ENCODE peak calls at places on chromosomes 16 and 17, in four cellular contexts. L is A549, Q is GM12878, Z is K562. S is an unnamed sample.

GRCh38 chr16:64417711-64418227 is 704.1 kb downstream of the CDH11 start:
- DNase-seq in L (no peak), Q (no peak), Z (no peak), S (no peak)

GRCh38 chr16:5582529-5582928 is 484.9 kb upstream of the EEF2KMT start:
- DNase-seq in L (no peak), Q (no peak), Z (no peak), S (no peak)

GRCh38 chr17:80453126-80453979 is 23.1 kb downstream of the NPTX1 start:
- DNase-seq in L (no peak), Q (no peak), Z (no peak), S (no peak)

GRCh38 chr17:15498107-15498506 is 30.7 kb upstream of the CDRT4 start:
- DNase-seq in L (no peak), Q (no peak), Z (peak), S (peak)

GRCh38 chr17:55607736-55608341 is 96.6 kb upstream of the SMIM36 start:
- DNase-seq in L (peak), Q (no peak), Z (no peak), S (no peak)

GRCh38 chr16:31273676-31274075 is 13.9 kb downstream of the ITGAM start:
- DNase-seq in L (no peak), Q (no peak), Z (no peak), S (no peak)

GRCh38 chr17:64679710-64680216 is 17.7 kb upstream of the SMURF2 start:
- DNase-seq in L (peak), Q (no peak), Z (no peak), S (no peak)

GRCh38 chr16:25693621-25694020 is 1.9 kb downstream of the HS3ST4 start:
- DNase-seq in L (no peak), Q (no peak), Z (no peak), S (no peak)

GRCh38 chr17:28685366-28685765 is 23.4 kb downstream of the SUPT6H start:
- DNase-seq in L (no peak), Q (no peak), Z (no peak), S (no peak)

GRCh38 chr17:66495035-66495434 is 192.6 kb downstream of the PRKCA start:
- DNase-seq in L (no peak), Q (no peak), Z (no peak), S (no peak)

GRCh38 chr17:47949951-47950350 is 7.7 kb downstream of the PRR15L start:
- DNase-seq in L (no peak), Q (no peak), Z (no peak), S (peak)

GRCh38 chr17:7997186-7997585 is 5.2 kb upstream of the GUCY2D start:
- DNase-seq in L (peak), Q (no peak), Z (peak), S (peak)

GRCh38 chr17:77332981-77333685 is 192.4 kb downstream of the SEC14L1 start:
- DNase-seq in L (no peak), Q (no peak), Z (peak), S (no peak)

GRCh38 chr16:28937222-28937876 is 5.6 kb downstream of the CD19 start:
- DNase-seq in L (no peak), Q (no peak), Z (no peak), S (no peak)

GRCh38 chr16:79632289-79632688 is 31.8 kb upstream of the MAF start:
- DNase-seq in L (no peak), Q (no peak), Z (no peak), S (no peak)

GRCh38 chr17:77580531-77580930 is 378.0 kb upstream of the TNRC6C start:
- DNase-seq in L (no peak), Q (no peak), Z (no peak), S (no peak)

GRCh38 chr17:77382356-77382911 is 241.7 kb downstream of the SEC14L1 start:
- DNase-seq in L (no peak), Q (no peak), Z (no peak), S (no peak)

GRCh38 chr17:30520882-30521281 is 43.7 kb downstream of the GOSR1 start:
- DNase-seq in L (no peak), Q (no peak), Z (no peak), S (no peak)

GRCh38 chr17:30570191-30570590 is 93.0 kb downstream of the GOSR1 start:
- DNase-seq in L (no peak), Q (no peak), Z (no peak), S (no peak)

GRCh38 chr16:88533381-88533831 is 36.8 kb upstream of the ZC3H18 start:
- DNase-seq in L (no peak), Q (no peak), Z (no peak), S (peak)

GRCh38 chr17:83079340-83079747 is at the start of gene METRNL:
- DNase-seq in L (peak), Q (no peak), Z (peak), S (peak)

GRCh38 chr17:62648247-62648953 is 20.9 kb downstream of the MRC2 start:
- DNase-seq in L (no peak), Q (no peak), Z (no peak), S (no peak)

GRCh38 chr16:76197925-76198324 is 79.3 kb upstream of the CNTNAP4 start:
- DNase-seq in L (no peak), Q (no peak), Z (no peak), S (no peak)

GRCh38 chr17:50195196-50195865 is 6.1 kb downstream of the COL1A1 start:
- DNase-seq in L (no peak), Q (no peak), Z (no peak), S (no peak)

GRCh38 chr17:40553694-40554534 is 11.4 kb downstream of the CCR7 start:
- DNase-seq in L (no peak), Q (no peak), Z (peak), S (no peak)

GRCh38 chr17:61282377-61282776 is 117.3 kb upstream of the TBX2 start:
- DNase-seq in L (no peak), Q (no peak), Z (no peak), S (no peak)

GRCh38 chr16:78034530-78034929 is 12.2 kb downstream of the CLEC3A start:
- DNase-seq in L (no peak), Q (no peak), Z (no peak), S (no peak)

GRCh38 chr16:57721356-57721755 is 14.2 kb upstream of the KATNB1 start:
- DNase-seq in L (no peak), Q (no peak), Z (no peak), S (no peak)

GRCh38 chr17:1315891-1316403 is 36.5 kb downstream of the TRARG1 start:
- DNase-seq in L (no peak), Q (no peak), Z (no peak), S (no peak)

GRCh38 chr16:69741519-69741918 is 13.2 kb downstream of the NOB1 start:
- DNase-seq in L (no peak), Q (no peak), Z (no peak), S (no peak)

GRCh38 chr17:17855976-17856375 is 19.2 kb upstream of the SREBF1 start:
- DNase-seq in L (no peak), Q (no peak), Z (no peak), S (no peak)

GRCh38 chr16:55091213-55091870 is 160.7 kb downstream of the IRX5 start:
- DNase-seq in L (no peak), Q (no peak), Z (no peak), S (peak)

GRCh38 chr17:57619061-57619937 is 125.8 kb downstream of the CCDC182 start:
- DNase-seq in L (no peak), Q (no peak), Z (no peak), S (no peak)

GRCh38 chr17:21271767-21272166 is 12.7 kb upstream of the MAP2K3 start:
- DNase-seq in L (no peak), Q (no peak), Z (peak), S (no peak)

GRCh38 chr17:3566551-3566950 is 8.9 kb upstream of the TRPV3 start:
- DNase-seq in L (no peak), Q (no peak), Z (no peak), S (no peak)

GRCh38 chr17:6386041-6386630 is 48.8 kb downstream of the AIPL1 start:
- DNase-seq in L (no peak), Q (no peak), Z (no peak), S (no peak)

GRCh38 chr16:54715011-54715410 is 215.7 kb upstream of the IRX5 start:
- DNase-seq in L (no peak), Q (no peak), Z (no peak), S (no peak)

GRCh38 chr17:47317119-47317518 is 6.6 kb upstream of the EFCAB13 start:
- DNase-seq in L (no peak), Q (no peak), Z (no peak), S (no peak)

GRCh38 chr17:11340798-11341197 is 99.8 kb downstream of the SHISA6 start:
- DNase-seq in L (no peak), Q (no peak), Z (no peak), S (no peak)

GRCh38 chr16:85612801-85613608 is at the start of gene GSE1:
- DNase-seq in L (peak), Q (peak), Z (peak), S (peak)
- TF ChIP-seq JUNB in L (no peak), Q (no peak), Z (no peak), S (no peak)

GRCh38 chr17:78904371-78904770 is 1.4 kb upstream of the CEP295NL start:
- DNase-seq in L (no peak), Q (no peak), Z (no peak), S (no peak)

GRCh38 chr17:78901806-78902205 is 1.2 kb downstream of the CEP295NL start:
- DNase-seq in L (no peak), Q (no peak), Z (no peak), S (no peak)

GRCh38 chr17:78900816-78901215 is 2.2 kb downstream of the CEP295NL start:
- DNase-seq in L (no peak), Q (no peak), Z (no peak), S (no peak)

GRCh38 chr17:78905111-78905510 is 2.1 kb upstream of the CEP295NL start:
- DNase-seq in L (no peak), Q (no peak), Z (no peak), S (no peak)

GRCh38 chr17:78903101-78903779 is at the start of gene CEP295NL:
- DNase-seq in L (peak), Q (no peak), Z (peak), S (peak)
- H3K27ac ChIP-seq in L (no peak), Q (no peak), Z (no peak), S (no peak)

DNA sequence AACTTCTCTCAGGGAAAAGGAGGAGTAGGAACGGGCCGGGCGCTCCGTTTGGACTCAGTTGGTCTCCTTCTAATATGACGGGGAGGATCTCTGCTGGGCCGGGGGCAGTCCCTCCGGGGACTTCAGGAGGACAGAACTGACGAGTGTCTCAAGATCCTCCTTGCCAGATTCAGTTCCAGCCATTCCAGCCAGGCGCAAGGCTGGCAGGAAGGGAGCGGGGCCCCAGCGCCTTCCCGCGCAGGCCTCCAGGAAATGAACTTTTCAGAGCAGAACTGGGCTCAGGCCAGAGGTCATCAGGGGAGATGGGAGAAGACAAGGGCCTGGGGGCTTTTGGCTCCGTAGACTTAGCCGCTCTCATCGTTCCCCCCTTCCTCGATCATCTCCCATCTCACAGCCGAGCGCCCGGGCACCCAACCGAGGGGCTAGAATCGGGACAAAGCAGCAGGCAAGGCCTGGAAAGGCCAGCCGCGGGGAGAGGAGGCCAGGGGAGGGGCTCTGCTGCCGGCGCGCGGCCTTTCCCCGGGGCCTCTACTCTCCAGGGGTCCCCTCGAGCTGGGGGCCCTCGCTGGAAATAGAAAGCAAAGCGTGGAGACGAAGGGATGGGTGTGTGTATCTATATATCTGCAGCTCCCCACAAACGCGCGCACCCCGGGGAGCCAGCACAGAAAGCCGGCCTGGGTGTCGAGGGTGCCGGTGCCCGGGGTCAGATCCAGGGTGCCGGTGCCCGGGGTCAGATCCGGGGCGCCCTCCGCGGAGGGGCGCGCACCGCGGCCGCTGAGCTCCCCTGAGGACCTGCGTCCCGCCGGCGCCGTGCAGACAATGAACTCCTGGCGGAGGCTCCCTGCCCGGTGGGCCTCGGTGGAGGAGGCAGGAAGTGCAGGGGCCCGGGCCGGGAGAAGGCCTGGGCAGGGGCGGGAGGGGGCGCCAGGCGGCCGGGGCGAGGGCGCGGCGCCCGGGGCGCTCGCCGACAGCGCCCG is 1.4 kb downstream of the ZNF423 start:
- DNase-seq in L (peak), Q (no peak), Z (no peak), S (peak)
- TF ChIP-seq JUNB in L (no peak), Q (no peak), Z (no peak), S (no peak)

GRCh38 chr16:84806890-84807258 is 12.9 kb upstream of the CRISPLD2 start:
- DNase-seq in L (no peak), Q (no peak), Z (no peak), S (no peak)

GRCh38 chr16:84807776-84808175 is 12.0 kb upstream of the CRISPLD2 start:
- DNase-seq in L (no peak), Q (no peak), Z (no peak), S (no peak)

GRCh38 chr16:84804326-84804725 is 15.5 kb upstream of the CRISPLD2 start:
- DNase-seq in L (no peak), Q (no peak), Z (no peak), S (no peak)

GRCh38 chr16:84808812-84809211 is 11.0 kb upstream of the CRISPLD2 start:
- DNase-seq in L (no peak), Q (no peak), Z (peak), S (no peak)

GRCh38 chr16:84806256-84806889 is 13.4 kb upstream of the CRISPLD2 start:
- DNase-seq in L (peak), Q (peak), Z (peak), S (no peak)
- H3K27ac ChIP-seq in L (peak), Q (no peak), Z (peak), S (no peak)

GRCh38 chr16:9183682-9184353 is 92.4 kb downstream of the HAPSTR1 start:
- DNase-seq in L (no peak), Q (no peak), Z (peak), S (peak)

GRCh38 chr16:9186061-9186460 is 94.6 kb downstream of the HAPSTR1 start:
- DNase-seq in L (no peak), Q (no peak), Z (no peak), S (no peak)

GRCh38 chr16:9185396-9185795 is 94.0 kb downstream of the HAPSTR1 start:
- DNase-seq in L (no peak), Q (no peak), Z (no peak), S (no peak)

DNA sequence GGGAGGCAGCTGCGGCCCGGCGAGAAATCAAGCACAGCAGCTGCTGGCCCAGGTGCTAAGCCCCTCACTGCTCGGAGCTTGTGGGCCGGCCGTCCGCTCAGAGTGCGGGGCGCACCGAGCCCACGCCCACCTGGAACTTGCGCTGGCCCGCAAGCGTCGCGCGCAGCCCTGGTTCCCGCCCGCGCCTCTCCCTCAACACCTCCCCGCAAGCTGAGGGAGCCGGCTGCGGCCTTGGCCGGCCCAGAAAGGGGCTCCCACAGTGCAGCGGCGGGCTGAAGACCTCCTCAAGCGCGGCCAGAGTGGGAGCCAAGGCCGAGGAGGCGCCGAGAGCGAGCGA is 92.9 kb downstream of the HAPSTR1 start:
- DNase-seq in L (no peak), Q (no peak), Z (no peak), S (peak)
- TF ChIP-seq JUNB in L (no peak), Q (no peak), Z (no peak), S (no peak)

GRCh38 chr17:72342582-72343527 is 222.0 kb downstream of the SOX9 start:
- DNase-seq in L (no peak), Q (no peak), Z (peak), S (peak)
- H3K27ac ChIP-seq in L (no peak), Q (no peak), Z (no peak), S (no peak)

DNA sequence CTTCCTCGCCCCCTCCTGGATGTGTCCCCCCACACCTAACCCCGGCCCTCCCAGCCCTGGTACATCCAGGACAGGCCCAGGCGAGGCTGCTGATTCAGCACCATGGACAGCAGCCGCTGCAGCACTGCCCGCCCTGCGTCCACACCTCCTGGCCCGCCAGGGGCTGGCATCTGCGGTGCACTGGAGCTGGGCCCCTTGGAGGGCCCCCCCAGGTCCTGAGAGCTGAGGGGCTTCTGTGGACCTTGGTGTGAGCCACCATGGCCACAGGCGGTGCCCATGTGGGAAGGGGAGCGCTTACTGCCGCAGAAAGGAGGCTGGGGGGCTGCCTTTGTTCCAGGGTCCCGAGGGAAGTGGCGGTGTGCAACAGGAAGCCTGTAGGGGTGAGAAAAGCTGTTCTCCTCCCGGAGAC is 35.9 kb downstream of the CACNA1H start:
- DNase-seq in L (no peak), Q (no peak), Z (peak), S (peak)
- TF ChIP-seq JUNB in L (no peak), Q (no peak), Z (no peak), S (no peak)

DNA sequence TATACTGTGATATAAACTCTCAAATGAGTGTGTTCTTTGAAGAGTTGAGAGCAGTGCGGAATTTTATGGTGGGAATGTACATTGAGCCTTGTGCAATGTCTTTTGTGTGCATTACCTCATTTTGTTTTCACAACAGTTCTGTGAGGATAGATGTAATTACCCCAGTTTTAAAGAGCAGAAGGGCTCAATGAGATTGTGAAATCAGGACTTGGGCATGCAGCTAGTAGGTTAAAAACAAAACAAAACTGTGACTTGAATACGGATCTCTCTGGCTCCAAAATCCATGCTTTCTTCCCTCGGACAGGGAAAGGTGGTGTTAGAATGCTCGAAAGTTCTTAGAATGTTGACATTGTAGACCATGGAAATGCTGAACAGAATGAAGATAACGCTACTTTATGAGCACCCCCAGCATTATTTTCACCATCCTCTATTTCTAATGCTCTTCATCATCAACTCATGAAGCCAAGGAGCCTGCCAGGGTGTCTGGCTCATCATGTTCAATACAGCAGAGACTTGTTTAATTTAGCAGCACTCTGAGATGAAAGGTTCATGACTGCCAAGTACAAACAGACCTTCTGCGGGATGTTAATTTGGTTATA is 17.1 kb downstream of the MRTFB start:
- DNase-seq in L (no peak), Q (no peak), Z (no peak), S (no peak)
- H3K27ac ChIP-seq in L (no peak), Q (no peak), Z (no peak), S (no peak)

DNA sequence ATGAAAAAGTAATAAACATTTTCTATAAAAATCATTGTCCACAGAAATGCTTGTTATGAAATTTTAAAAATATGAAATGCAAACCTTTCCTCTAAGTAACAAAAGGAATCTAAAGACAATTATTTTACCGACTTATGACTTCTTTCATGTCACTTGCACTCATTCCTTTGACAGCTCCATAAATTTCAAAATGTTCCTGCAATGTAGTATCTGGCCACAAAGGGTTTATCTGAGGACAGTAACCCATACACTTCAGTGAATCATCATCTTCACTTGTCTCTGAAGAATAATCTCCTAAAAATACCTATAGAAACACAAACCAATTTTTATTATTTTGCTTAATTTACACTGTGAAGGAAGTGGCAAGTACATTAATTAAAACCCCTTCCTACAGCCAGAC is 25.6 kb upstream of the ABCA10 start:
- DNase-seq in L (no peak), Q (no peak), Z (peak), S (no peak)
- TF ChIP-seq JUNB in L (no peak), Q (no peak), Z (no peak), S (no peak)

GRCh38 chr16:56589141-56590039 is at the start of gene MT3:
- DNase-seq in L (no peak), Q (no peak), Z (no peak), S (peak)
- H3K27ac ChIP-seq in L (no peak), Q (no peak), Z (no peak), S (no peak)